ENCODE peak calls at places on chromosomes 1 and 21, in five cellular contexts. Q, T, J, G and B are unnamed samples. For H3K27me3, the result is how much of the 10 kb centered on the place peaks cover.

GRCh38 chr1:59570524-59570923 is 244.2 kb upstream of the HOOK1 start:
- DNase-seq in Q (no peak), T (no peak), J (no peak), G (no peak), B (no peak)

GRCh38 chr1:228141871-228142615 is 2.0 kb downstream of the GUK1 start:
- DNase-seq in Q (no peak), T (no peak), J (no peak), G (no peak), B (no peak)

GRCh38 chr1:53088616-53089300 is 26.7 kb downstream of the PODN start:
- DNase-seq in Q (no peak), T (no peak), J (no peak), G (no peak), B (peak)

GRCh38 chr1:16386454-16387113 is 19.5 kb downstream of the SZRD1 start:
- DNase-seq in Q (no peak), T (no peak), J (no peak), G (no peak), B (no peak)

GRCh38 chr1:190479537-190479936 is 1.9 kb upstream of the BRINP3 start:
- DNase-seq in Q (no peak), T (peak), J (peak), G (no peak), B (no peak)

GRCh38 chr1:39933956-39934941 is 20.7 kb upstream of the MFSD2A start:
- DNase-seq in Q (peak), T (no peak), J (no peak), G (peak), B (no peak)

GRCh38 chr1:56397811-56398231 is 181.5 kb downstream of the PLPP3 start:
- DNase-seq in Q (no peak), T (no peak), J (no peak), G (no peak), B (no peak)

GRCh38 chr1:156082111-156083091 is at the start of gene MEX3A:
- DNase-seq in Q (peak), T (no peak), J (peak), G (peak), B (peak)

GRCh38 chr1:235078927-235079381 is 49.7 kb downstream of the TOMM20 start:
- DNase-seq in Q (no peak), T (peak), J (no peak), G (no peak), B (peak)

GRCh38 chr21:15741510-15741909 is 11.7 kb downstream of the USP25 start:
- DNase-seq in Q (no peak), T (no peak), J (no peak), G (no peak), B (no peak)

GRCh38 chr1:116289219-116289618 is 83.8 kb upstream of the ATP1A1 start:
- DNase-seq in Q (no peak), T (no peak), J (no peak), G (no peak), B (no peak)

GRCh38 chr1:64518692-64519481 is 49.0 kb downstream of the CACHD1 start:
- DNase-seq in Q (no peak), T (no peak), J (no peak), G (no peak), B (no peak)
- H3K27ac ChIP-seq in Q (no peak), T (no peak), J (no peak), G (no peak), B (no peak)

DNA sequence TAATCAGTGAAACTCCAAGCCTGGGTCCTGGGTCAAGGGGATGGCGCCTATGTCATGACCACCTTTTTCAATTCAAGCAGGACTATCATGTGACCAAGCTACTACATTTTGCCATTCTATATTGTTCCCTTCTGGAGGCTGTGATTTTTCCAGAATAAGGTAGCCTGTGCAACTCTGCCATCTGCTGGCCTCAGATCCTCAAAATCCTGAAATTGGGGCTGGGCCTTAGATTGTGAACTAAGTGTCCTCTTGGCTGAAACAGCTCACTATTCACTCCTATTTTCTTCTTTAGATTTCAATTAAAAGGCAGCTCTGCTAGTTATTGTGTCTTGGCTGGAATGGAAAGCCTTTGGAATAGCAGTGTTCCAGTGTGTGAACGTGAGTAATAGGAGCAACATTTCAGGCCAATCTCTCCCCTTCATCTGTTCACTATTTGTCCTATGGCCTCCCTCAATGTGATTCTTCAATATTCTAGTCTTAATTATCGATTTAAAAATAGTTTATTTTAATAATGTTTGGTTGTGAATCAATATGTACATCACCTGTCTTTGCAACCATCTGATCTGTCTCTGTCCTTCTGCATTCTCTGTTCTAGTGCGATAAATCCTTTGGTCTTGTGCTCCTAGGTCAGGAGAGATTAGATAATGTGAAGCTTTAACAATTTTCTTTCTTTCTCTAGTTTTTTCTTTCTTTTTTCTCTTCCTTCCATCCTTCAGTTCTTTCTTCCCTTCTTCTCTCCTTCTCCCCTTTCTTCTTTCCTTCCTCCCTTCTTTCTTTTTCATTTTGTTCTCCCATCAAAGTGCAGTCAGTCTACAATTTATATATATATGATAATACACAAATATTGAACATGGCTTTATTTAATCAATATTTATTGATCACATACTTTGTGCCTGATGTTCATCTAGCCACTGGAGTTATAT is 69.8 kb downstream of the CR1 start:
- DNase-seq in Q (no peak), T (peak), J (peak), G (no peak), B (peak)
- TF ChIP-seq CTCF in Q (peak), T (peak), J (peak), G (no peak), B (peak)

GRCh38 chr1:63324779-63325119 is 2.4 kb downstream of the FOXD3 start:
- DNase-seq in Q (no peak), T (no peak), J (no peak), G (no peak), B (no peak)
- H3K27me3 ChIP-seq in Q (under half), T (under half), J (under half), G (under half), B (half or more)

DNA sequence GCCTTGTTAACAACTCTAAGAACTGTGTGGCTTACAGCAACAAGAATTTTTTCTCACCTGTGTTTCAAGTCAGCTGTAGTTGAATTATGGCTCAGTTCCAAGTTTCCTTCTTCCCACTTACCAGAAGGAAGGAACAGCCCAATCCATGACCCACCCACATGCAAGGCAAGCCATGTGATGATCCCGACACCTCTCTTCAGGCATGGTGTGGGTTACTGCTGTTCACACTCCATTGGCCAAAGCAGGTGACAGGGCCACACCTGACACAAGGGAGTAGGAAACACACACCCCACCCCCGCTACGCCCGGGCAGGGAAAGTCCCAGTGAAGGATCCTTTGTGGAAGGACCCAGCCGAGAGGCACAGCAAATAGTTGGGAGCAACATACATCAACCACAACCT is 36.3 kb downstream of the KCNJ15 start:
- DNase-seq in Q (no peak), T (no peak), J (no peak), G (no peak), B (no peak)
- H3K27ac ChIP-seq in Q (no peak), T (no peak), J (no peak), G (no peak), B (no peak)

GRCh38 chr1:69455718-69456117 is 112.0 kb upstream of the LRRC7 start:
- DNase-seq in Q (no peak), T (no peak), J (no peak), G (no peak), B (no peak)

GRCh38 chr1:69459244-69459643 is 108.5 kb upstream of the LRRC7 start:
- DNase-seq in Q (no peak), T (no peak), J (no peak), G (no peak), B (no peak)
- TF ChIP-seq CTCF in Q (no peak), T (no peak), J (no peak), G (no peak), B (no peak)

GRCh38 chr1:6450943-6451373 is 15.0 kb downstream of the TNFRSF25 start:
- DNase-seq in Q (no peak), T (no peak), J (no peak), G (no peak), B (no peak)

GRCh38 chr1:6450005-6450450 is 15.9 kb downstream of the TNFRSF25 start:
- DNase-seq in Q (no peak), T (no peak), J (no peak), G (no peak), B (no peak)

GRCh38 chr1:6447818-6448748 is 17.9 kb downstream of the TNFRSF25 start:
- DNase-seq in Q (no peak), T (peak), J (no peak), G (no peak), B (no peak)

GRCh38 chr1:6447016-6447817 is 18.8 kb downstream of the TNFRSF25 start:
- DNase-seq in Q (no peak), T (no peak), J (no peak), G (no peak), B (no peak)

DNA sequence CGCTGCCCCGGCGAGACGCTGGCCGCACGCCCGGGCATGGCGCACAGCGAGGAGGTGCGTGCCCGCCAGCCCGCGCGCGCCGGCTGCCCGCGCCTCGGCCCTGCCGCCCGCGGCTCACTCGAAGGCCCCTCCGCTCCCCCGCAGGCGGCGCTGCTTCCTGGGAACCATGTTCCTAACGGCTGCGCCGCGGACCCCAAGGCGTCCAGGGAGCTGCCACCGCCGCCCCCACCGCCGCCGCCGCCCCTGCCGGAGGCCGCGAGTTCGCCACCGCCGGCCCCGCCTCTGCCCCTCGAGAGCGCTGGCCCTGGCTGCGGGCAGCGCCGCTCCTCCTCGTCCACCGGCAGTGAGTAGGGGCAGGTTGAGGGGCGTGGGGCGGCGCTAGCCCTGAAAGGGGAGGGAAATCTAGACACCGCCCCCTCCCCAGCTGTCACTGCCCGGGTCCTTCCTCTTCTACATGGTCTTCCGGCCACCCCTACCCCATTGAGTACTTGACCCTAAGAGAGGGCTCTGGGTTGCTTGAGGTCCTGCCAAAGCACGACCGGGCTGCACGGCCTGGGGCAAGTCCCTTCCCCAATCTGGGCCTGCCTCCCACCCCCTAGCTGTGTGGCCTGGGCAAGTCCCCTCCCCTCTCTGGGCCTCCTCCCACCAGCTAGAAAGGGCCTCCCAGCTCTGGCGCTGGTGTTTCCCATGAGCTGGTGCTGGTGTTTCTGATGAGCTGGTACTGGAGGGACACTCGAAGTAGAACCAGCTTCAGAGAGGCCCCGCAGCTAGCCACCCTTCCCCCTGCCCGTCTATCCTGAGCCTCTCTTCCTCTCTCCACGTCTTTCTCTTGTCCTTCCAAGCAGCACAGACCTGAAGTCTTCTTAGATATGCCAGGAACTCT is 17.0 kb downstream of the TNFRSF25 start:
- DNase-seq in Q (no peak), T (no peak), J (peak), G (no peak), B (no peak)
- H3K27me3 ChIP-seq in Q (under half), T (under half), J (half or more), G (under half), B (under half)

DNA sequence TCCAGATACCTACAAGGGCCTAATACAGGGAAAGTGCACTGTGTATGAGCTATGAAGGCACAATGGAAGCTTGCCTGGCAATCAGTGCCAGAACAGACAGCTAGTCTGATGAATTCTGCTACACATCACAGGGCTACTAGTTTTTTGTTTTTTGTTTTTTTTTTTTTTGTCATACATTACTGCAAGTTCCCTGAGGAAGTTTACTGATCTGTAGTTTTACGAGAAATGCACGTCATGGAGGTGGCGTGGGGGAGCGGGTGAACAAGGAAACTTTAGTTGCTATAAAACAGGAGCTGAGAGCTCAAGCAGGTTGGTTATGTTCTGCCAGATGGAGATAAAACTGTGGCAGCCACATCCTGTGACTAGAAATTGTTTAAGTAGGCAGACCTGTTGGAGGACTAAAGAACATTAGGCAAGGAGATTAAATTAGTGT is 17.7 kb downstream of the PTPRC start:
- DNase-seq in Q (peak), T (no peak), J (no peak), G (no peak), B (no peak)
- H3K27ac ChIP-seq in Q (peak), T (no peak), J (no peak), G (no peak), B (no peak)

GRCh38 chr1:61585714-61586113 is 139.2 kb downstream of the TM2D1 start:
- DNase-seq in Q (no peak), T (no peak), J (peak), G (no peak), B (no peak)

GRCh38 chr1:61589382-61589765 is 135.6 kb downstream of the TM2D1 start:
- DNase-seq in Q (no peak), T (no peak), J (no peak), G (no peak), B (no peak)

GRCh38 chr1:61591316-61591715 is 133.6 kb downstream of the TM2D1 start:
- DNase-seq in Q (no peak), T (no peak), J (no peak), G (no peak), B (no peak)

DNA sequence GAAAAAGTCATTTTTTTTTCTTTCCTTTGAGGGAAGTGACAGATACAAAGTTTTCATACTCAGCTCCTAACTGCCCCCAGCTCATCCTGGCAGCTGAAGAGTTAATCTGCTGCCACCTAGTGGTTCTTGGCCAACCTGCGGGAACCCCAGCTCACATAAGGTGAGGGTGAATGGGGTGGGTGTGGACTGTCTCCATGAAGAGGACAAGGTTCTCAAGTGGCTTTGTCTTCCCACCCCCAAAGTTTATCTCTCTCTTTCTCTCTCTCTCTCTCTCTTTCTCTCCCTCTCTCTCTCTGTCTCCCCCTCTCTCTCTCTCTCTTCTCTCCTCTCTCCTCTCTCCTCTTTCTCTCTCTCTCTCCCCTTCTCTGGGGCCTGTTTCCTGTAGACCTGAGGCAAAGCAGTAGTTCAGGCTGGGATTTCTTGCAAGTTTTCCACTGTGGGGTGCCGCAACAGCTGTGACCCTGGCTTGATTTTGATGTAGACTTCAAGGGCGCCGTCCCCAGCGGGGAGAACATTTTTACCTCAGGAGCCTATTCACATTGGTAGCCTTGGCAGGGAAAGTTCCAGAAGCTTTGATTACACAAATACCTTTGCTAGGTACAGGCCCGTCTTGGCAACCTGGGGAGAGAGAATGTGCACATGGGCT is 136.1 kb downstream of the TM2D1 start:
- DNase-seq in Q (no peak), T (peak), J (peak), G (peak), B (peak)
- TF ChIP-seq CTCF in Q (peak), T (peak), J (peak), G (peak), B (peak)

DNA sequence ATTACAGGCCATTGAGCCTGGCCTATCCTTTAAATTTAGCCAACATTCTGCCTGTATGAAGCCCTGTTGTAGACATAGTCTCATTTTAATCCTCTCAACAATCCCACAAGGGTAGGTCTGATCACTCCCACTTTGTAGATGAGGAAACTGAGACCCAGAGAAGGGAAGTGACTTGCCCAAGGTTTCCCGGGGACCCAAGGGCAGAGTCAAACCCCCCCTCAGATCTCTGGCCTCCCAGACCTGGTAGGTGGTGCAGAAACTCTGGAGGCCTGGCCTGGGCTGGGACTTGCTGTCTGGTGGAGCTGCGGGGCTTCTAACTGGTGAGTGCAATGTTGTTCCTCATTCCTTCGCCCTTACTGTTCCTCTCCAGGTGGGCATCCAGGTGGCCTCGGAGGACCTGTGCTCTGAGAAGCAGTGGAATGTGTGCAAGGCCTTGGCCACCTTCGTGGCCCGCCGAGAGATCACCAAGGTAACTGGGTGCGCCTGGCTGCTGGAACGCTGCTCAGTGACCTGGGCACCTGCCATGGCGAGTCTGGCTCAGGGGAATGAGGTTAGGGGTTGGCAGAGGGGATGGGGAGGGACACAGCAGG is 29.7 kb downstream of the FAM151A start:
- DNase-seq in Q (no peak), T (no peak), J (no peak), G (no peak), B (no peak)
- H3K27me3 ChIP-seq in Q (under half), T (under half), J (under half), G (under half), B (under half)

GRCh38 chr1:29120367-29120766 is 3.3 kb downstream of the TMEM200B start:
- DNase-seq in Q (no peak), T (no peak), J (no peak), G (no peak), B (no peak)
- H3K27ac ChIP-seq in Q (peak), T (no peak), J (no peak), G (no peak), B (no peak)